ENCODE peak calls at places on chromosomes 7 and 10, in seven cellular contexts. One of them, this sample, is unnamed.

GRCh38 chr7:50476953-50477625 is 26.9 kb upstream of the FIGNL1 start:
- DNase-seq in neuronal stem cell: no peak
- DNase-seq in AG09309: no peak
- DNase-seq in Panc1: no peak
- DNase-seq in astrocyte: no peak
- DNase-seq in lower leg skin: peak
- DNase-seq in astrocyte of the spinal cord: no peak
- DNase-seq in this sample: no peak

GRCh38 chr10:110610308-110610774 is 33.8 kb upstream of the RBM20 start:
- DNase-seq in neuronal stem cell: peak
- DNase-seq in AG09309: no peak
- DNase-seq in Panc1: no peak
- DNase-seq in astrocyte: peak
- DNase-seq in lower leg skin: no peak
- DNase-seq in astrocyte of the spinal cord: peak
- DNase-seq in this sample: no peak

GRCh38 chr10:132209130-132209529 is 22.4 kb downstream of the DPYSL4 start:
- DNase-seq in neuronal stem cell: no peak
- DNase-seq in AG09309: no peak
- DNase-seq in Panc1: no peak
- DNase-seq in astrocyte: peak
- DNase-seq in lower leg skin: no peak
- DNase-seq in astrocyte of the spinal cord: no peak
- DNase-seq in this sample: no peak

GRCh38 chr7:111011500-111011899 is 79.4 kb upstream of the LRRN3 start:
- DNase-seq in neuronal stem cell: no peak
- DNase-seq in AG09309: no peak
- DNase-seq in Panc1: no peak
- DNase-seq in astrocyte: peak
- DNase-seq in lower leg skin: no peak
- DNase-seq in astrocyte of the spinal cord: no peak
- DNase-seq in this sample: no peak

GRCh38 chr10:114618722-114619121 is 39.4 kb downstream of the ABLIM1 start:
- DNase-seq in neuronal stem cell: no peak
- DNase-seq in AG09309: no peak
- DNase-seq in Panc1: no peak
- DNase-seq in astrocyte: no peak
- DNase-seq in lower leg skin: no peak
- DNase-seq in astrocyte of the spinal cord: no peak
- DNase-seq in this sample: no peak

GRCh38 chr10:30059209-30060107 is at the start of gene JCAD:
- DNase-seq in neuronal stem cell: peak
- DNase-seq in AG09309: no peak
- DNase-seq in Panc1: no peak
- DNase-seq in astrocyte: no peak
- DNase-seq in lower leg skin: peak
- DNase-seq in astrocyte of the spinal cord: no peak
- DNase-seq in this sample: no peak

GRCh38 chr7:20316706-20317105 is 14.0 kb upstream of the ITGB8 start:
- DNase-seq in neuronal stem cell: no peak
- DNase-seq in AG09309: no peak
- DNase-seq in Panc1: no peak
- DNase-seq in astrocyte: no peak
- DNase-seq in lower leg skin: no peak
- DNase-seq in astrocyte of the spinal cord: no peak
- DNase-seq in this sample: no peak

GRCh38 chr10:9608592-9608991 is 1409.1 kb upstream of the CELF2 start:
- DNase-seq in neuronal stem cell: no peak
- DNase-seq in AG09309: no peak
- DNase-seq in Panc1: no peak
- DNase-seq in astrocyte: peak
- DNase-seq in lower leg skin: no peak
- DNase-seq in astrocyte of the spinal cord: peak
- DNase-seq in this sample: no peak

GRCh38 chr7:111835066-111835465 is 272.8 kb upstream of the IMMP2L start:
- DNase-seq in neuronal stem cell: no peak
- DNase-seq in AG09309: peak
- DNase-seq in Panc1: no peak
- DNase-seq in astrocyte: peak
- DNase-seq in lower leg skin: no peak
- DNase-seq in astrocyte of the spinal cord: peak
- DNase-seq in this sample: peak

GRCh38 chr7:24283900-24284698 is at the start of gene NPY:
- DNase-seq in neuronal stem cell: no peak
- DNase-seq in AG09309: no peak
- DNase-seq in Panc1: no peak
- DNase-seq in astrocyte: no peak
- DNase-seq in lower leg skin: no peak
- DNase-seq in astrocyte of the spinal cord: no peak
- DNase-seq in this sample: no peak

GRCh38 chr10:77121829-77122228 is 515.8 kb downstream of the KCNMA1 start:
- DNase-seq in neuronal stem cell: no peak
- DNase-seq in AG09309: no peak
- DNase-seq in Panc1: no peak
- DNase-seq in astrocyte: no peak
- DNase-seq in lower leg skin: no peak
- DNase-seq in astrocyte of the spinal cord: no peak
- DNase-seq in this sample: no peak

GRCh38 chr10:118969014-118969413 is 60.5 kb upstream of the NANOS1 start:
- DNase-seq in neuronal stem cell: no peak
- DNase-seq in AG09309: no peak
- DNase-seq in Panc1: no peak
- DNase-seq in astrocyte: no peak
- DNase-seq in lower leg skin: no peak
- DNase-seq in astrocyte of the spinal cord: no peak
- DNase-seq in this sample: no peak

GRCh38 chr7:104625956-104626355 is 297.6 kb downstream of the LHFPL3 start:
- DNase-seq in neuronal stem cell: no peak
- DNase-seq in AG09309: no peak
- DNase-seq in Panc1: no peak
- DNase-seq in astrocyte: no peak
- DNase-seq in lower leg skin: no peak
- DNase-seq in astrocyte of the spinal cord: no peak
- DNase-seq in this sample: no peak

GRCh38 chr7:44116087-44116788 is 7.1 kb downstream of the POLD2 start:
- DNase-seq in neuronal stem cell: no peak
- DNase-seq in AG09309: no peak
- DNase-seq in Panc1: no peak
- DNase-seq in astrocyte: no peak
- DNase-seq in lower leg skin: no peak
- DNase-seq in astrocyte of the spinal cord: no peak
- DNase-seq in this sample: no peak

GRCh38 chr10:116134316-116134715 is 138.7 kb downstream of the GFRA1 start:
- DNase-seq in neuronal stem cell: no peak
- DNase-seq in AG09309: no peak
- DNase-seq in Panc1: no peak
- DNase-seq in astrocyte: no peak
- DNase-seq in lower leg skin: no peak
- DNase-seq in astrocyte of the spinal cord: no peak
- DNase-seq in this sample: no peak

GRCh38 chr10:3217301-3217700 is 44.7 kb upstream of the PITRM1 start:
- DNase-seq in neuronal stem cell: no peak
- DNase-seq in AG09309: peak
- DNase-seq in Panc1: no peak
- DNase-seq in astrocyte: peak
- DNase-seq in lower leg skin: no peak
- DNase-seq in astrocyte of the spinal cord: peak
- DNase-seq in this sample: no peak

GRCh38 chr7:264541-265191 is 25.3 kb upstream of the FOXL3 start:
- DNase-seq in neuronal stem cell: no peak
- DNase-seq in AG09309: no peak
- DNase-seq in Panc1: no peak
- DNase-seq in astrocyte: no peak
- DNase-seq in lower leg skin: no peak
- DNase-seq in astrocyte of the spinal cord: no peak
- DNase-seq in this sample: no peak

GRCh38 chr10:4034907-4035581 is 250.0 kb upstream of the KLF6 start:
- DNase-seq in neuronal stem cell: no peak
- DNase-seq in AG09309: no peak
- DNase-seq in Panc1: no peak
- DNase-seq in astrocyte: no peak
- DNase-seq in lower leg skin: no peak
- DNase-seq in astrocyte of the spinal cord: peak
- DNase-seq in this sample: no peak

GRCh38 chr10:97023401-97024180 is 162.2 kb downstream of the SLIT1 start:
- DNase-seq in neuronal stem cell: no peak
- DNase-seq in AG09309: no peak
- DNase-seq in Panc1: no peak
- DNase-seq in astrocyte: peak
- DNase-seq in lower leg skin: no peak
- DNase-seq in astrocyte of the spinal cord: no peak
- DNase-seq in this sample: no peak

GRCh38 chr7:31327071-31327470 is 13.5 kb downstream of the NEUROD6 start:
- DNase-seq in neuronal stem cell: no peak
- DNase-seq in AG09309: no peak
- DNase-seq in Panc1: no peak
- DNase-seq in astrocyte: peak
- DNase-seq in lower leg skin: no peak
- DNase-seq in astrocyte of the spinal cord: peak
- DNase-seq in this sample: no peak

GRCh38 chr7:28575241-28575643 is 162.9 kb downstream of the CREB5 start:
- DNase-seq in neuronal stem cell: no peak
- DNase-seq in AG09309: no peak
- DNase-seq in Panc1: no peak
- DNase-seq in astrocyte: peak
- DNase-seq in lower leg skin: no peak
- DNase-seq in astrocyte of the spinal cord: no peak
- DNase-seq in this sample: no peak

GRCh38 chr7:37182011-37182478 is 266.6 kb downstream of the ELMO1 start:
- DNase-seq in neuronal stem cell: peak
- DNase-seq in AG09309: peak
- DNase-seq in Panc1: peak
- DNase-seq in astrocyte: peak
- DNase-seq in lower leg skin: peak
- DNase-seq in astrocyte of the spinal cord: peak
- DNase-seq in this sample: peak

GRCh38 chr10:75388082-75388481 is 13.5 kb downstream of the ZNF503 start:
- DNase-seq in neuronal stem cell: no peak
- DNase-seq in AG09309: no peak
- DNase-seq in Panc1: no peak
- DNase-seq in astrocyte: no peak
- DNase-seq in lower leg skin: no peak
- DNase-seq in astrocyte of the spinal cord: no peak
- DNase-seq in this sample: no peak

GRCh38 chr7:47571355-47572100 is 10.4 kb downstream of the TNS3 start:
- DNase-seq in neuronal stem cell: no peak
- DNase-seq in AG09309: peak
- DNase-seq in Panc1: no peak
- DNase-seq in astrocyte: peak
- DNase-seq in lower leg skin: no peak
- DNase-seq in astrocyte of the spinal cord: peak
- DNase-seq in this sample: peak

GRCh38 chr7:98719396-98719795 is 102.3 kb downstream of the NPTX2 start:
- DNase-seq in neuronal stem cell: no peak
- DNase-seq in AG09309: no peak
- DNase-seq in Panc1: no peak
- DNase-seq in astrocyte: no peak
- DNase-seq in lower leg skin: no peak
- DNase-seq in astrocyte of the spinal cord: no peak
- DNase-seq in this sample: no peak

DNA sequence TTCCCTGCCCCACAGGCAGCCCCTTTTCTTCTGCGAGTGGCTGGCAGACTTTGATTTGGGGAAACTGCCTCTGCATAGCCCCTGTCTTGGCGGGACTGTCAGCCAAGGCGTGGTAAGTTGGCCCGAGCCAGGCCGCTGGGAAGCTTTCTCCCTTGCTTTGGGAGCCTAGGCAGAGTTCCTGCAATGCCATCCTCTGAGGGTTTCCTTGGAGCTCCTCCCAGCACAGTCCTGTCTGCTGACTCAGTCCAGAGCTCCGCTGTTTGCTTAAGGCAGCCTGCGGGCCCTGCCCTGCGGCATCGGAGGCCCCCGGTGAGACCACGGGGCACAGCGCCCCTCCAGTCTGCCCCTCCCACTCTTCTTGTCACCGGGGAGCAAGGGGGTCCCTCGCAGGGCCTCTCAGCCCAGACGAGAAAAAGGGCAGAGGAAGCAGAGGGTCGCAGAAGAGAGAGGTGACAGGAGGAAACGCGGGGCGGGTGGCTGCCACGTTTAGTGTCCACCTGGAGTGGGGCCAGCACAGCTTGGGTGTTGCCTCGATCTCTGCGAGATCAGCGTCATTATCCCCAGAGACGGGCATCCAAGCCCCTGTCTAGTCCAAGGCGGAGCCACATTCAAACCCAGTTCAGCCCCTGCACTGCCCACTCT is 58.9 kb upstream of the CHST15 start:
- DNase-seq in neuronal stem cell: no peak
- DNase-seq in AG09309: peak
- DNase-seq in Panc1: peak
- DNase-seq in astrocyte: peak
- DNase-seq in lower leg skin: no peak
- DNase-seq in astrocyte of the spinal cord: peak
- DNase-seq in this sample: no peak
- H3K4me3 ChIP-seq in neuronal stem cell: no peak
- H3K4me3 ChIP-seq in AG09309: no peak
- H3K4me3 ChIP-seq in Panc1: peak
- H3K4me3 ChIP-seq in astrocyte: peak
- H3K4me3 ChIP-seq in lower leg skin: no peak
- H3K4me3 ChIP-seq in astrocyte of the spinal cord: no peak
- H3K4me3 ChIP-seq in this sample: no peak

DNA sequence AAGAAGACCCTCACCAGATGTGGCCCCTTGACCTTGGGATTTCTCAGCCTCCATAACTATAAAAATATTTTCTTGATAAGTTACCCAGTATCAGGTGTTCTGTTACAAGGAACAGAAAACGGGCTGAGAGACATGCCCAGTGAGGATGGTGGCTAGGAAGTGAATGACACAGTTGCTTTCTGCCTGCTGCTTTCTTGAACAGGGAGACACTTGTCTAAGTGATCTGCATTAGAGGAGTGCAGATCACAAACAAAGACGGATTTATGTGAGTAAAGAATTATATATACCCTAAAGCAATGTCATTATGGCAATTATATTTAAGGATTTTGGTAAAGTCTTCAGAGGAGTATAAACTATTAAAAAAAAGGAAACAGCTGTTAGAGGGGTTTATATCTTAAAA is 169.2 kb upstream of the AHR start:
- DNase-seq in neuronal stem cell: no peak
- DNase-seq in AG09309: no peak
- DNase-seq in Panc1: no peak
- DNase-seq in astrocyte: no peak
- DNase-seq in lower leg skin: no peak
- DNase-seq in astrocyte of the spinal cord: no peak
- DNase-seq in this sample: no peak
- H3K4me3 ChIP-seq in neuronal stem cell: no peak
- H3K4me3 ChIP-seq in AG09309: no peak
- H3K4me3 ChIP-seq in Panc1: no peak
- H3K4me3 ChIP-seq in astrocyte: no peak
- H3K4me3 ChIP-seq in lower leg skin: no peak
- H3K4me3 ChIP-seq in astrocyte of the spinal cord: no peak
- H3K4me3 ChIP-seq in this sample: no peak

GRCh38 chr10:33302188-33302829 is 32.2 kb downstream of the NRP1 start:
- DNase-seq in neuronal stem cell: no peak
- DNase-seq in AG09309: no peak
- DNase-seq in Panc1: no peak
- DNase-seq in astrocyte: no peak
- DNase-seq in lower leg skin: no peak
- DNase-seq in astrocyte of the spinal cord: no peak
- DNase-seq in this sample: no peak
- H3K4me3 ChIP-seq in neuronal stem cell: no peak
- H3K4me3 ChIP-seq in AG09309: no peak
- H3K4me3 ChIP-seq in Panc1: no peak
- H3K4me3 ChIP-seq in astrocyte: no peak
- H3K4me3 ChIP-seq in lower leg skin: no peak
- H3K4me3 ChIP-seq in astrocyte of the spinal cord: no peak
- H3K4me3 ChIP-seq in this sample: no peak

GRCh38 chr7:126370038-126370668 is 882.6 kb downstream of the GRM8 start:
- DNase-seq in neuronal stem cell: no peak
- DNase-seq in AG09309: no peak
- DNase-seq in Panc1: no peak
- DNase-seq in astrocyte: no peak
- DNase-seq in lower leg skin: no peak
- DNase-seq in astrocyte of the spinal cord: no peak
- DNase-seq in this sample: no peak
- H3K4me3 ChIP-seq in neuronal stem cell: no peak
- H3K4me3 ChIP-seq in AG09309: no peak
- H3K4me3 ChIP-seq in Panc1: no peak
- H3K4me3 ChIP-seq in astrocyte: no peak
- H3K4me3 ChIP-seq in lower leg skin: no peak
- H3K4me3 ChIP-seq in astrocyte of the spinal cord: no peak
- H3K4me3 ChIP-seq in this sample: no peak